ENCODE peak calls at places on chromosomes 4 and X, in nine cellular contexts. S is right atrium auricular region, I is RWPE1, U is tibial artery, H is Peyer's patch, N is fibroblast of lung, T is GM10248, F is HepG2, B is cardiac muscle cell. A is an unnamed sample.

GRCh38 chr4:120156115-120156718 is 89.6 kb upstream of the MAD2L1 start:
- DNase-seq in I (peak), S (no peak), U (no peak), H (no peak), N (peak), T (peak), F (peak), B (peak), A (peak)

GRCh38 chr4:109041463-109041862 is 261.0 kb downstream of the COL25A1 start:
- DNase-seq in F (no peak), S (no peak), U (no peak), T (no peak), I (no peak), B (no peak), N (peak), H (no peak), A (no peak)

GRCh38 chrX:134377537-134377936 is 82.4 kb upstream of the HPRT1 start:
- DNase-seq in S (no peak), I (no peak), B (peak), T (no peak), F (peak), H (no peak), N (peak), U (no peak), A (no peak)

GRCh38 chr4:34138385-34138784 is 2105.9 kb downstream of the ARAP2 start:
- DNase-seq in B (no peak), T (no peak), H (no peak), I (no peak), U (no peak), S (no peak), N (no peak), F (no peak), A (no peak)

GRCh38 chrX:1794586-1794985 is 179.7 kb downstream of the ASMT start:
- DNase-seq in H (no peak), S (no peak), F (no peak), N (no peak), I (no peak), U (no peak), T (no peak), B (no peak), A (no peak)

GRCh38 chr4:114563536-114564315 is 34.9 kb upstream of the UGT8 start:
- DNase-seq in H (peak), B (no peak), T (no peak), I (no peak), F (no peak), N (peak), U (no peak), S (no peak), A (no peak)

GRCh38 chr4:8607603-8608481 is 15.3 kb downstream of the CPZ start:
- DNase-seq in I (peak), U (no peak), B (peak), F (no peak), S (no peak), H (peak), T (peak), N (no peak), A (peak)

GRCh38 chr4:114488301-114488982 is 110.2 kb upstream of the UGT8 start:
- DNase-seq in B (no peak), F (no peak), H (no peak), S (no peak), U (no peak), T (no peak), I (no peak), N (peak), A (no peak)

GRCh38 chr4:56129431-56129861 is 180.7 kb downstream of the CEP135 start:
- DNase-seq in F (peak), B (no peak), S (no peak), U (no peak), N (peak), T (no peak), I (peak), H (peak), A (no peak)

GRCh38 chrX:119155416-119156035 is 27.9 kb upstream of the KIAA1210 start:
- DNase-seq in F (no peak), T (no peak), N (peak), I (peak), U (no peak), H (no peak), B (no peak), S (no peak), A (no peak)

GRCh38 chr4:57083107-57083506 is 27.1 kb downstream of the IGFBP7 start:
- DNase-seq in U (no peak), B (no peak), N (peak), S (no peak), I (no peak), F (no peak), H (no peak), T (no peak), A (no peak)

GRCh38 chrX:80423744-80424143 is 3.5 kb downstream of the TENT5D start:
- DNase-seq in H (no peak), N (no peak), F (no peak), I (no peak), T (no peak), U (no peak), B (no peak), S (no peak), A (no peak)

GRCh38 chrX:120485562-120486520 is 16.7 kb upstream of the LAMP2 start:
- DNase-seq in H (peak), N (peak), S (peak), U (peak), I (peak), B (peak), T (peak), F (peak), A (peak)

GRCh38 chr4:189096717-189097116 is 844.0 kb upstream of the FRG1 start:
- DNase-seq in N (no peak), I (no peak), F (no peak), U (no peak), S (no peak), T (no peak), B (no peak), H (no peak), A (no peak)

GRCh38 chr4:10380695-10381094 is 76.5 kb downstream of the ZNF518B start:
- DNase-seq in U (no peak), B (no peak), F (no peak), T (no peak), N (no peak), H (no peak), I (no peak), S (no peak), A (no peak)

GRCh38 chrX:100194073-100194775 is 215.8 kb downstream of the PCDH19 start:
- DNase-seq in B (no peak), T (no peak), S (no peak), U (no peak), F (no peak), N (no peak), I (no peak), H (no peak), A (no peak)

DNA sequence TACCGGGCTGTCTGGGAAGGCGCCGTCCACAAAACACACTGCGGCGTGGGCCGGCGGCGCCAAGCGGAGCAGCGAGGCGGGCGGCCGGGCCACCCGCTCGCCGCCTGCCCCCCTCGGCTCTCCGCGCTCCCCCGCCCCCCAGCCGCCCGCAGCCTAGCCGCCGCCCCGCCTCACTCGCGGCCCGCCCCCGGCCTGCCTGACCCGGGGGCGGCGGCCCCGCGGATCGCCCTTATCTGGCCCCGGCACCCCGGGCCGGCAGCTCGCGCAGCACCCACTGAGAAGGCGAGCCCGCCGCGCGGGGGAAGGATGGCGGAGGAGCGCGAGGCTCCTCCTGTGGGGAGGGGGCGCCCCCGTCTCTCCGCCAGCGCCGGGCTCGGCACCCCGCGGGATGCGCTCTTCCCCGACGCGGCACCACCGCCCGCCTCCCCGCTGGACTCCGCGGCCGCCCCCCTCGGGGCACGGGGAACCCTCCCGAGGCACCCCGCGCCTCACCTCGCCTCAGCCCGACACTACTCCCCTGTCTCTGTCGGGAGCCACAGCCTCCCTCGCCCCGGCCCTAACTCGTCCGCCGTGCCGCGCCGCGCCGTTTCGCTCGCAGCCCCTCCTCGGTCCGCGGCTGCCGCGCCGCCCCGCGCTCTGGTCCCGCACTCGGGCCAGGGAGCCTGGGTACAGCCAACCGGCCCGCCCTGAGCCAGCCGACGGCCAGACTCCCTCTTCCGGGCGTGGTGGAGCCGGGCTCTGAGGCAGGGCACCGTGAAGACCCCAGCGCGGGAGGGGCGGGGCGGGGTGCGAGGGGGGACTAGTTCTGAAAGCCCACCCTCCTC is 564 bp downstream of the ATP11C start:
- DNase-seq in N (peak), B (peak), S (no peak), T (peak), I (peak), U (peak), F (no peak), H (peak), A (peak)
- TF ChIP-seq CTCF in N (no peak), B (no peak), S (no peak), T (no peak), I (no peak), U (no peak), F (no peak), H (no peak), A (no peak)

GRCh38 chrX:137166591-137166990 is 132.8 kb upstream of the GPR101 start:
- DNase-seq in N (no peak), I (no peak), F (no peak), H (no peak), B (peak), S (no peak), T (no peak), U (no peak), A (no peak)
- TF ChIP-seq CTCF in N (no peak), I (no peak), F (peak), H (no peak), B (no peak), S (no peak), T (peak), U (no peak), A (peak)

GRCh38 chr4:117429061-117429460 is 343.7 kb upstream of the TRAM1L1 start:
- DNase-seq in F (no peak), U (no peak), N (no peak), B (no peak), I (no peak), H (no peak), S (no peak), T (no peak), A (no peak)
- TF ChIP-seq CTCF in F (peak), U (no peak), N (no peak), B (no peak), I (no peak), H (no peak), S (no peak), T (no peak), A (no peak)

GRCh38 chr4:23966720-23967119 is 76.9 kb upstream of the PPARGC1A start:
- DNase-seq in T (no peak), B (peak), I (no peak), U (no peak), H (no peak), S (no peak), N (no peak), F (peak), A (no peak)
- TF ChIP-seq CTCF in T (no peak), B (peak), I (no peak), U (no peak), H (no peak), S (peak), N (no peak), F (peak), A (peak)

GRCh38 chr4:156158747-156159146 is 205.1 kb upstream of the CTSO start:
- DNase-seq in T (peak), B (no peak), U (no peak), F (no peak), S (no peak), N (no peak), I (no peak), H (no peak), A (no peak)

GRCh38 chr4:156154978-156155377 is 201.3 kb upstream of the CTSO start:
- DNase-seq in N (no peak), U (no peak), S (no peak), H (no peak), B (no peak), I (no peak), F (no peak), T (no peak), A (no peak)
- TF ChIP-seq CTCF in N (peak), U (no peak), S (no peak), H (no peak), B (peak), I (no peak), F (no peak), T (no peak), A (peak)

GRCh38 chrX:131709553-131709952 is 165.7 kb downstream of the OR13H1 start:
- DNase-seq in F (no peak), U (no peak), S (no peak), I (no peak), B (no peak), T (no peak), N (no peak), H (no peak), A (no peak)

DNA sequence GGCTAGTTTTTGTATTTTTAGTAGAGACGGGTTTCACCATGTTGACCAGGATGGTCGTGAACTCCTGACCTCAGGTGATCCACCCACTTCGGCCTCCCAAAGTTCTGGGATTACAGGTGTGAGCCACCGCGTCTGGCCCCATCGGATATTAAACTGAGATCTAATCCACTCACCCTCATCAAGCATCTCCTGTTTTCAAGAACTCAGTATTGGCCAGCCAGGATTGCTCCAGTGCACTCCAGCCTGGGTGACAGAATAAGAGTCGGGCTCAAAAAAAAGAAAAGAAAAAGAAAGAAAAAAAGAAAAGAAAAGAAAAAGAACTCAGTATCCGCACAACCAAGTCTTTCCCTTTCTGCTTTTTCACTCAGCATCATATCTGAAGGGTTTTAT is 167.6 kb downstream of the OR13H1 start:
- DNase-seq in F (no peak), T (no peak), S (no peak), U (no peak), B (no peak), I (no peak), H (no peak), N (no peak), A (no peak)
- TF ChIP-seq CTCF in F (no peak), T (no peak), S (no peak), U (no peak), B (no peak), I (no peak), H (no peak), N (no peak), A (no peak)

A was measured in progenitor cell of endocrine pancreas.